ENCODE peak calls at places on chromosomes 12 and 14, in seven cellular contexts. Q is globus pallidus; M is cardiac muscle cell; D is stimulated activated naive CD4-positive, alpha-beta T cell; R is A549; J is stomach; W is endothelial cell. I is an unnamed sample.

GRCh38 chr14:101857226-101857625 is 95.7 kb downstream of the PPP2R5C start:
- DNase-seq in D (no peak), M (no peak), W (no peak), R (peak; percentile 42), Q (no peak), J (no peak), I (no peak)

GRCh38 chr14:90649557-90650135 is 166.6 kb downstream of the TTC7B start:
- DNase-seq in D (no peak), M (no peak), R (no peak), Q (no peak), W (no peak), J (no peak), I (no peak)

GRCh38 chr14:50001146-50001998 is 108.5 kb downstream of the ARF6 start:
- DNase-seq in M (peak; percentile 76), J (peak; percentile 75), Q (no peak), D (peak; percentile 37), R (peak; percentile 61), W (no peak), I (peak; percentile 73)

GRCh38 chr12:96720363-96720705 is 186.7 kb upstream of the NEDD1 start:
- DNase-seq in Q (peak; percentile 2), R (peak; percentile 27), J (no peak), M (peak; percentile 8), W (no peak), D (no peak), I (peak; percentile 8)

GRCh38 chr12:107322063-107322462 is 228.7 kb upstream of the CRY1 start:
- DNase-seq in D (no peak), Q (no peak), M (no peak), W (no peak), R (no peak), J (no peak), I (no peak)

GRCh38 chr12:49233842-49234526 is 30.9 kb upstream of the TUBA1C start:
- DNase-seq in Q (peak; percentile 83), R (no peak), M (no peak), D (no peak), J (peak; percentile 45), W (no peak), I (no peak)

GRCh38 chr12:68970951-68971350 is 38.0 kb upstream of the CPM start:
- DNase-seq in R (no peak), D (no peak), Q (no peak), M (no peak), J (no peak), W (no peak), I (no peak)

GRCh38 chr14:34781242-34781641 is 66.8 kb upstream of the CFL2 start:
- DNase-seq in Q (no peak), W (peak; percentile 7), M (peak; percentile 78), J (no peak), D (no peak), R (no peak), I (no peak)

GRCh38 chr14:68124885-68125731 is 305.5 kb downstream of the RAD51B start:
- DNase-seq in Q (no peak), M (peak; percentile 57), W (no peak), R (peak; percentile 80), D (no peak), J (no peak), I (no peak)

GRCh38 chr14:43755707-43756106 is 751.4 kb downstream of the FSCB start:
- DNase-seq in M (no peak), W (no peak), J (no peak), Q (no peak), R (no peak), D (no peak), I (no peak)

GRCh38 chr14:62886461-62886860 is 158.8 kb downstream of the KCNH5 start:
- DNase-seq in W (no peak), M (no peak), R (no peak), D (no peak), J (no peak), Q (no peak), I (no peak)

GRCh38 chr12:13350381-13350780 is 153.9 kb downstream of the EMP1 start:
- DNase-seq in R (no peak), J (no peak), Q (no peak), W (no peak), M (no peak), D (no peak), I (no peak)